ENCODE peak calls at places on chromosomes 16 and 17, in eight cellular contexts. One of them, this sample, is unnamed.
A peak's percentile ranks its signal among the peaks of the same experiment; 100 is the strongest.

GRCh38 chr16:4309102-4309832 is 6.6 kb upstream of the GLIS2 start:
- DNase-seq in NCI-H1105 treated with DMSO at 0.1 percent for 48 hours: no peak
- DNase-seq in hypothalamus: no peak
- DNase-seq in activated B cell treated with CpG ODN at 0.5 μM for 24 hours: no peak
- DNase-seq in NCI-H2171 treated with DMSO at 0.1 percent for 48 hours: no peak
- DNase-seq in SK-N-DZ: no peak
- DNase-seq in activated T-helper 9 cell treated with anti-CD3 and anti-CD28 coated beads, Interleukin-2, amount 50 U/mL, for 16 hours: no peak
- DNase-seq in left lobe of liver: no peak
- DNase-seq in this sample: no peak

GRCh38 chr16:48970216-48970615 is 311.4 kb downstream of the CBLN1 start:
- DNase-seq in NCI-H1105 treated with DMSO at 0.1 percent for 48 hours: no peak
- DNase-seq in hypothalamus: no peak
- DNase-seq in activated B cell treated with CpG ODN at 0.5 μM for 24 hours: no peak
- DNase-seq in NCI-H2171 treated with DMSO at 0.1 percent for 48 hours: no peak
- DNase-seq in SK-N-DZ: no peak
- DNase-seq in activated T-helper 9 cell treated with anti-CD3 and anti-CD28 coated beads, Interleukin-2, amount 50 U/mL, for 16 hours: no peak
- DNase-seq in left lobe of liver: no peak
- DNase-seq in this sample: no peak

GRCh38 chr17:28196637-28197036 is 122.4 kb upstream of the TMEM97 start:
- DNase-seq in NCI-H1105 treated with DMSO at 0.1 percent for 48 hours: no peak
- DNase-seq in hypothalamus: no peak
- DNase-seq in activated B cell treated with CpG ODN at 0.5 μM for 24 hours: no peak
- DNase-seq in NCI-H2171 treated with DMSO at 0.1 percent for 48 hours: no peak
- DNase-seq in SK-N-DZ: no peak
- DNase-seq in activated T-helper 9 cell treated with anti-CD3 and anti-CD28 coated beads, Interleukin-2, amount 50 U/mL, for 16 hours: no peak
- DNase-seq in left lobe of liver: no peak
- DNase-seq in this sample: no peak

GRCh38 chr16:78310990-78311561 is 211.6 kb downstream of the WWOX start:
- DNase-seq in NCI-H1105 treated with DMSO at 0.1 percent for 48 hours: no peak
- DNase-seq in hypothalamus: no peak
- DNase-seq in activated B cell treated with CpG ODN at 0.5 μM for 24 hours: no peak
- DNase-seq in NCI-H2171 treated with DMSO at 0.1 percent for 48 hours: peak; percentile 59
- DNase-seq in SK-N-DZ: no peak
- DNase-seq in activated T-helper 9 cell treated with anti-CD3 and anti-CD28 coated beads, Interleukin-2, amount 50 U/mL, for 16 hours: no peak
- DNase-seq in left lobe of liver: no peak
- DNase-seq in this sample: no peak

GRCh38 chr17:50279181-50279526 is 4.9 kb downstream of the TMEM92 start:
- DNase-seq in NCI-H1105 treated with DMSO at 0.1 percent for 48 hours: no peak
- DNase-seq in hypothalamus: no peak
- DNase-seq in activated B cell treated with CpG ODN at 0.5 μM for 24 hours: no peak
- DNase-seq in NCI-H2171 treated with DMSO at 0.1 percent for 48 hours: no peak
- DNase-seq in SK-N-DZ: no peak
- DNase-seq in activated T-helper 9 cell treated with anti-CD3 and anti-CD28 coated beads, Interleukin-2, amount 50 U/mL, for 16 hours: no peak
- DNase-seq in left lobe of liver: no peak
- DNase-seq in this sample: no peak

GRCh38 chr17:76569607-76570279 is 15.9 kb downstream of the ST6GALNAC2 start:
- DNase-seq in NCI-H1105 treated with DMSO at 0.1 percent for 48 hours: no peak
- DNase-seq in hypothalamus: no peak
- DNase-seq in activated B cell treated with CpG ODN at 0.5 μM for 24 hours: no peak
- DNase-seq in NCI-H2171 treated with DMSO at 0.1 percent for 48 hours: no peak
- DNase-seq in SK-N-DZ: no peak
- DNase-seq in activated T-helper 9 cell treated with anti-CD3 and anti-CD28 coated beads, Interleukin-2, amount 50 U/mL, for 16 hours: no peak
- DNase-seq in left lobe of liver: peak; percentile 69
- DNase-seq in this sample: no peak

GRCh38 chr17:80970044-80970761 is 21.4 kb upstream of the CHMP6 start:
- DNase-seq in NCI-H1105 treated with DMSO at 0.1 percent for 48 hours: no peak
- DNase-seq in hypothalamus: no peak
- DNase-seq in activated B cell treated with CpG ODN at 0.5 μM for 24 hours: peak; percentile 58
- DNase-seq in NCI-H2171 treated with DMSO at 0.1 percent for 48 hours: peak; percentile 13
- DNase-seq in SK-N-DZ: peak; percentile 71
- DNase-seq in activated T-helper 9 cell treated with anti-CD3 and anti-CD28 coated beads, Interleukin-2, amount 50 U/mL, for 16 hours: no peak
- DNase-seq in left lobe of liver: no peak
- DNase-seq in this sample: no peak

GRCh38 chr17:72687941-72688340 is 404.5 kb downstream of the SLC39A11 start:
- DNase-seq in NCI-H1105 treated with DMSO at 0.1 percent for 48 hours: peak; percentile 28
- DNase-seq in hypothalamus: no peak
- DNase-seq in activated B cell treated with CpG ODN at 0.5 μM for 24 hours: no peak
- DNase-seq in NCI-H2171 treated with DMSO at 0.1 percent for 48 hours: peak; percentile 12
- DNase-seq in SK-N-DZ: no peak
- DNase-seq in activated T-helper 9 cell treated with anti-CD3 and anti-CD28 coated beads, Interleukin-2, amount 50 U/mL, for 16 hours: no peak
- DNase-seq in left lobe of liver: no peak
- DNase-seq in this sample: no peak

GRCh38 chr16:90008708-90009145 is 10.5 kb downstream of the DBNDD1 start:
- DNase-seq in NCI-H1105 treated with DMSO at 0.1 percent for 48 hours: no peak
- DNase-seq in hypothalamus: no peak
- DNase-seq in activated B cell treated with CpG ODN at 0.5 μM for 24 hours: peak; percentile 63
- DNase-seq in NCI-H2171 treated with DMSO at 0.1 percent for 48 hours: peak; percentile 13
- DNase-seq in SK-N-DZ: no peak
- DNase-seq in activated T-helper 9 cell treated with anti-CD3 and anti-CD28 coated beads, Interleukin-2, amount 50 U/mL, for 16 hours: peak; percentile 42
- DNase-seq in left lobe of liver: no peak
- DNase-seq in this sample: no peak

GRCh38 chr17:59093702-59094231 is 12.9 kb downstream of the TRIM37 start:
- DNase-seq in NCI-H1105 treated with DMSO at 0.1 percent for 48 hours: no peak
- DNase-seq in hypothalamus: no peak
- DNase-seq in activated B cell treated with CpG ODN at 0.5 μM for 24 hours: no peak
- DNase-seq in NCI-H2171 treated with DMSO at 0.1 percent for 48 hours: no peak
- DNase-seq in SK-N-DZ: no peak
- DNase-seq in activated T-helper 9 cell treated with anti-CD3 and anti-CD28 coated beads, Interleukin-2, amount 50 U/mL, for 16 hours: no peak
- DNase-seq in left lobe of liver: no peak
- DNase-seq in this sample: no peak

GRCh38 chr16:740459-740763 is 386 bp downstream of the CIAO3 start:
- DNase-seq in NCI-H1105 treated with DMSO at 0.1 percent for 48 hours: no peak
- DNase-seq in hypothalamus: no peak
- DNase-seq in activated B cell treated with CpG ODN at 0.5 μM for 24 hours: no peak
- DNase-seq in NCI-H2171 treated with DMSO at 0.1 percent for 48 hours: no peak
- DNase-seq in SK-N-DZ: no peak
- DNase-seq in activated T-helper 9 cell treated with anti-CD3 and anti-CD28 coated beads, Interleukin-2, amount 50 U/mL, for 16 hours: no peak
- DNase-seq in left lobe of liver: no peak
- DNase-seq in this sample: no peak

GRCh38 chr17:43360376-43360738 is 38.4 kb upstream of the ARL4D start:
- DNase-seq in NCI-H1105 treated with DMSO at 0.1 percent for 48 hours: peak; percentile 75
- DNase-seq in hypothalamus: no peak
- DNase-seq in activated B cell treated with CpG ODN at 0.5 μM for 24 hours: no peak
- DNase-seq in NCI-H2171 treated with DMSO at 0.1 percent for 48 hours: peak; percentile 81
- DNase-seq in SK-N-DZ: no peak
- DNase-seq in activated T-helper 9 cell treated with anti-CD3 and anti-CD28 coated beads, Interleukin-2, amount 50 U/mL, for 16 hours: peak; percentile 55
- DNase-seq in left lobe of liver: no peak
- DNase-seq in this sample: peak; percentile 84

GRCh38 chr17:73482251-73482661 is 162.0 kb downstream of the SDK2 start:
- DNase-seq in NCI-H1105 treated with DMSO at 0.1 percent for 48 hours: no peak
- DNase-seq in hypothalamus: no peak
- DNase-seq in activated B cell treated with CpG ODN at 0.5 μM for 24 hours: no peak
- DNase-seq in NCI-H2171 treated with DMSO at 0.1 percent for 48 hours: no peak
- DNase-seq in SK-N-DZ: no peak
- DNase-seq in activated T-helper 9 cell treated with anti-CD3 and anti-CD28 coated beads, Interleukin-2, amount 50 U/mL, for 16 hours: no peak
- DNase-seq in left lobe of liver: no peak
- DNase-seq in this sample: no peak

GRCh38 chr17:66508896-66509843 is 206.8 kb downstream of the PRKCA start:
- DNase-seq in NCI-H1105 treated with DMSO at 0.1 percent for 48 hours: peak; percentile 80
- DNase-seq in hypothalamus: no peak
- DNase-seq in activated B cell treated with CpG ODN at 0.5 μM for 24 hours: no peak
- DNase-seq in NCI-H2171 treated with DMSO at 0.1 percent for 48 hours: no peak
- DNase-seq in SK-N-DZ: no peak
- DNase-seq in activated T-helper 9 cell treated with anti-CD3 and anti-CD28 coated beads, Interleukin-2, amount 50 U/mL, for 16 hours: peak; percentile 42
- DNase-seq in left lobe of liver: peak; percentile 64
- DNase-seq in this sample: no peak

GRCh38 chr16:71637398-71637797 is 11.4 kb downstream of the MARVELD3 start:
- DNase-seq in NCI-H1105 treated with DMSO at 0.1 percent for 48 hours: no peak
- DNase-seq in hypothalamus: no peak
- DNase-seq in activated B cell treated with CpG ODN at 0.5 μM for 24 hours: no peak
- DNase-seq in NCI-H2171 treated with DMSO at 0.1 percent for 48 hours: no peak
- DNase-seq in SK-N-DZ: no peak
- DNase-seq in activated T-helper 9 cell treated with anti-CD3 and anti-CD28 coated beads, Interleukin-2, amount 50 U/mL, for 16 hours: no peak
- DNase-seq in left lobe of liver: no peak
- DNase-seq in this sample: no peak

GRCh38 chr16:1941924-1942809 is 832 bp downstream of the MSRB1 start:
- DNase-seq in NCI-H1105 treated with DMSO at 0.1 percent for 48 hours: no peak
- DNase-seq in hypothalamus: no peak
- DNase-seq in activated B cell treated with CpG ODN at 0.5 μM for 24 hours: no peak
- DNase-seq in NCI-H2171 treated with DMSO at 0.1 percent for 48 hours: no peak
- DNase-seq in SK-N-DZ: no peak
- DNase-seq in activated T-helper 9 cell treated with anti-CD3 and anti-CD28 coated beads, Interleukin-2, amount 50 U/mL, for 16 hours: no peak
- DNase-seq in left lobe of liver: peak; percentile 63
- DNase-seq in this sample: peak; percentile 85

GRCh38 chr17:18064053-18064452 is 23.7 kb upstream of the DRG2 start:
- DNase-seq in NCI-H1105 treated with DMSO at 0.1 percent for 48 hours: no peak
- DNase-seq in hypothalamus: no peak
- DNase-seq in activated B cell treated with CpG ODN at 0.5 μM for 24 hours: no peak
- DNase-seq in NCI-H2171 treated with DMSO at 0.1 percent for 48 hours: no peak
- DNase-seq in SK-N-DZ: no peak
- DNase-seq in activated T-helper 9 cell treated with anti-CD3 and anti-CD28 coated beads, Interleukin-2, amount 50 U/mL, for 16 hours: no peak
- DNase-seq in left lobe of liver: no peak
- DNase-seq in this sample: no peak

GRCh38 chr16:52713740-52714139 is 166.8 kb upstream of the TOX3 start:
- DNase-seq in NCI-H1105 treated with DMSO at 0.1 percent for 48 hours: no peak
- DNase-seq in hypothalamus: no peak
- DNase-seq in activated B cell treated with CpG ODN at 0.5 μM for 24 hours: no peak
- DNase-seq in NCI-H2171 treated with DMSO at 0.1 percent for 48 hours: no peak
- DNase-seq in SK-N-DZ: peak; percentile 44
- DNase-seq in activated T-helper 9 cell treated with anti-CD3 and anti-CD28 coated beads, Interleukin-2, amount 50 U/mL, for 16 hours: no peak
- DNase-seq in left lobe of liver: no peak
- DNase-seq in this sample: no peak

GRCh38 chr17:37605813-37606505 is 3.3 kb downstream of the SYNRG start:
- DNase-seq in NCI-H1105 treated with DMSO at 0.1 percent for 48 hours: no peak
- DNase-seq in hypothalamus: no peak
- DNase-seq in activated B cell treated with CpG ODN at 0.5 μM for 24 hours: no peak
- DNase-seq in NCI-H2171 treated with DMSO at 0.1 percent for 48 hours: no peak
- DNase-seq in SK-N-DZ: no peak
- DNase-seq in activated T-helper 9 cell treated with anti-CD3 and anti-CD28 coated beads, Interleukin-2, amount 50 U/mL, for 16 hours: no peak
- DNase-seq in left lobe of liver: no peak
- DNase-seq in this sample: no peak

GRCh38 chr17:42275527-42276358 is 448 bp downstream of the STAT5B start:
- DNase-seq in NCI-H1105 treated with DMSO at 0.1 percent for 48 hours: no peak
- DNase-seq in hypothalamus: no peak
- DNase-seq in activated B cell treated with CpG ODN at 0.5 μM for 24 hours: no peak
- DNase-seq in NCI-H2171 treated with DMSO at 0.1 percent for 48 hours: peak; percentile 69
- DNase-seq in SK-N-DZ: peak; percentile 60
- DNase-seq in activated T-helper 9 cell treated with anti-CD3 and anti-CD28 coated beads, Interleukin-2, amount 50 U/mL, for 16 hours: peak; percentile 21
- DNase-seq in left lobe of liver: no peak
- DNase-seq in this sample: no peak

This sample was measured in CD14-positive monocyte.